ENCODE peak calls at places on chromosomes 16 and 17, in five cellular contexts. Y, Q, V, S and L are unnamed samples.
A peak's percentile ranks its signal among the peaks of the same experiment; 100 is the strongest.

GRCh38 chr17:63714550-63715277 is 14.8 kb upstream of the LIMD2 start:
- DNase-seq in V (no peak), Q (peak; percentile 47), Y (no peak), S (peak; percentile 20), L (no peak)

GRCh38 chr17:77316191-77316641 is 175.4 kb downstream of the SEC14L1 start:
- DNase-seq in V (no peak), Y (no peak), Q (peak; percentile 63), S (peak; percentile 51), L (no peak)

GRCh38 chr17:4900231-4901107 is 1.1 kb downstream of the C17orf107 start:
- DNase-seq in Y (no peak), V (peak; percentile 59), S (no peak), Q (no peak), L (peak; percentile 56)

GRCh38 chr17:7832431-7832830 is 1.6 kb upstream of the KDM6B start:
- DNase-seq in S (no peak), Y (no peak), V (no peak), Q (no peak), L (no peak)

GRCh38 chr16:75351183-75351582 is 82.1 kb downstream of the CFDP1 start:
- DNase-seq in Y (no peak), S (peak; percentile 80), V (no peak), Q (peak; percentile 85), L (no peak)

GRCh38 chr16:49023095-49023494 is 258.5 kb downstream of the CBLN1 start:
- DNase-seq in S (peak; percentile 78), V (no peak), Y (no peak), Q (no peak), L (no peak)

GRCh38 chr16:12159028-12159427 is 182.5 kb downstream of the SNX29 start:
- DNase-seq in Y (no peak), S (no peak), V (no peak), Q (no peak), L (no peak)

GRCh38 chr16:69417537-69418199 is 6.8 kb upstream of the CYB5B start:
- DNase-seq in V (no peak), Y (no peak), S (peak; percentile 61), Q (peak; percentile 81), L (no peak)

GRCh38 chr16:65388592-65388991 is 266.7 kb upstream of the CDH11 start:
- DNase-seq in Y (no peak), S (peak; percentile 2), V (no peak), Q (peak; percentile 80), L (no peak)

GRCh38 chr16:67399218-67399733 is 6.0 kb upstream of the TPPP3 start:
- DNase-seq in V (no peak), Q (peak; percentile 26), S (no peak), Y (no peak), L (peak; percentile 33)

GRCh38 chr16:23947838-23948237 is 112.1 kb downstream of the PRKCB start:
- DNase-seq in Q (no peak), Y (no peak), V (no peak), S (no peak), L (no peak)

GRCh38 chr17:78862073-78863023 is 21.7 kb upstream of the USP36 start:
- DNase-seq in V (no peak), Q (peak; percentile 98), Y (peak; percentile 75), S (peak; percentile 99), L (no peak)

GRCh38 chr16:30774367-30775130 is 12.4 kb downstream of the RNF40 start:
- DNase-seq in Y (no peak), V (no peak), S (peak; percentile 20), Q (no peak), L (no peak)

GRCh38 chr17:60173304-60173807 is 23.6 kb downstream of the CA4 start:
- DNase-seq in V (no peak), S (peak; percentile 44), Q (peak; percentile 13), Y (no peak), L (no peak)

GRCh38 chr16:81583893-81584705 is 139.5 kb downstream of the CMIP start:
- DNase-seq in V (no peak), Y (peak; percentile 81), S (peak; percentile 77), Q (no peak), L (no peak)

GRCh38 chr17:80146121-80147034 is 550 bp downstream of the EIF4A3 start:
- DNase-seq in S (peak; percentile 29), Q (peak; percentile 43), Y (peak; percentile 35), V (no peak), L (no peak)

GRCh38 chr17:81526662-81527571 is 1.3 kb upstream of the FSCN2 start:
- DNase-seq in Q (no peak), V (no peak), Y (no peak), S (no peak), L (no peak)

GRCh38 chr17:50564916-50565315 is 4.4 kb downstream of the CACNA1G start:
- DNase-seq in Q (peak; percentile 54), S (peak; percentile 57), V (no peak), Y (no peak), L (no peak)

GRCh38 chr17:14301279-14301760 is 439 bp downstream of the HS3ST3B1 start:
- DNase-seq in Q (no peak), V (no peak), S (no peak), Y (no peak), L (peak; percentile 30)

GRCh38 chr17:61848896-61849295 is 14.4 kb downstream of the BRIP1 start:
- DNase-seq in Y (no peak), S (no peak), Q (no peak), V (no peak), L (no peak)

GRCh38 chr16:27334874-27335273 is 21.1 kb downstream of the IL4R start:
- DNase-seq in S (no peak), V (no peak), Y (no peak), Q (no peak), L (no peak)

GRCh38 chr17:72092710-72093322 is 28.0 kb upstream of the SOX9 start:
- DNase-seq in Q (no peak), Y (no peak), S (no peak), V (no peak), L (no peak)

GRCh38 chr16:84656557-84657130 is 8.3 kb downstream of the KLHL36 start:
- DNase-seq in V (no peak), Q (no peak), S (no peak), Y (no peak), L (no peak)